ENCODE peak calls at places on chromosomes 3 and 15, in seven cellular contexts. One of them, this sample, is unnamed.

GRCh38 chr3:143287403-143287802 is 167.8 kb downstream of the CHST2 start:
- DNase-seq in mesothelial cell of epicardium: no peak
- DNase-seq in HS-5: no peak
- DNase-seq in heart left ventricle: no peak
- DNase-seq in RWPE1: no peak
- DNase-seq in AML-193: no peak
- DNase-seq in activated T-cell treated with anti-CD3 and anti-CD28 coated beads, Interleukin-2, amount 50 U/mL, for 72 hours: no peak
- DNase-seq in this sample: no peak

GRCh38 chr15:89948796-89949195 is 36.0 kb upstream of the ARPIN start:
- DNase-seq in mesothelial cell of epicardium: no peak
- DNase-seq in HS-5: no peak
- DNase-seq in heart left ventricle: no peak
- DNase-seq in RWPE1: no peak
- DNase-seq in AML-193: no peak
- DNase-seq in activated T-cell treated with anti-CD3 and anti-CD28 coated beads, Interleukin-2, amount 50 U/mL, for 72 hours: no peak
- DNase-seq in this sample: no peak

GRCh38 chr3:129286081-129286480 is 7.4 kb downstream of the HMCES start:
- DNase-seq in mesothelial cell of epicardium: no peak
- DNase-seq in HS-5: no peak
- DNase-seq in heart left ventricle: no peak
- DNase-seq in RWPE1: no peak
- DNase-seq in AML-193: no peak
- DNase-seq in activated T-cell treated with anti-CD3 and anti-CD28 coated beads, Interleukin-2, amount 50 U/mL, for 72 hours: no peak
- DNase-seq in this sample: no peak

GRCh38 chr3:177463863-177464262 is 266.6 kb upstream of the TBL1XR1 start:
- DNase-seq in mesothelial cell of epicardium: no peak
- DNase-seq in HS-5: no peak
- DNase-seq in heart left ventricle: no peak
- DNase-seq in RWPE1: no peak
- DNase-seq in AML-193: no peak
- DNase-seq in activated T-cell treated with anti-CD3 and anti-CD28 coated beads, Interleukin-2, amount 50 U/mL, for 72 hours: no peak
- DNase-seq in this sample: peak; percentile 68

GRCh38 chr3:11300970-11301369 is 28.8 kb downstream of the ATG7 start:
- DNase-seq in mesothelial cell of epicardium: no peak
- DNase-seq in HS-5: no peak
- DNase-seq in heart left ventricle: no peak
- DNase-seq in RWPE1: no peak
- DNase-seq in AML-193: no peak
- DNase-seq in activated T-cell treated with anti-CD3 and anti-CD28 coated beads, Interleukin-2, amount 50 U/mL, for 72 hours: no peak
- DNase-seq in this sample: no peak

GRCh38 chr3:155232605-155233004 is 60.9 kb downstream of the STRIT1 start:
- DNase-seq in mesothelial cell of epicardium: no peak
- DNase-seq in HS-5: peak; percentile 80
- DNase-seq in heart left ventricle: peak; percentile 69
- DNase-seq in RWPE1: peak; percentile 49
- DNase-seq in AML-193: no peak
- DNase-seq in activated T-cell treated with anti-CD3 and anti-CD28 coated beads, Interleukin-2, amount 50 U/mL, for 72 hours: no peak
- DNase-seq in this sample: peak; percentile 40

GRCh38 chr3:51434746-51435323 is 43.8 kb downstream of the RBM15B start:
- DNase-seq in mesothelial cell of epicardium: no peak
- DNase-seq in HS-5: no peak
- DNase-seq in heart left ventricle: no peak
- DNase-seq in RWPE1: peak; percentile 8
- DNase-seq in AML-193: peak; percentile 61
- DNase-seq in activated T-cell treated with anti-CD3 and anti-CD28 coated beads, Interleukin-2, amount 50 U/mL, for 72 hours: peak; percentile 47
- DNase-seq in this sample: peak; percentile 51

GRCh38 chr3:65004316-65004715 is 316.5 kb upstream of the ADAMTS9 start:
- DNase-seq in mesothelial cell of epicardium: no peak
- DNase-seq in HS-5: no peak
- DNase-seq in heart left ventricle: no peak
- DNase-seq in RWPE1: no peak
- DNase-seq in AML-193: no peak
- DNase-seq in activated T-cell treated with anti-CD3 and anti-CD28 coated beads, Interleukin-2, amount 50 U/mL, for 72 hours: no peak
- DNase-seq in this sample: no peak

GRCh38 chr3:10442151-10442795 is 63.1 kb downstream of the ATP2B2 start:
- DNase-seq in mesothelial cell of epicardium: no peak
- DNase-seq in HS-5: no peak
- DNase-seq in heart left ventricle: no peak
- DNase-seq in RWPE1: no peak
- DNase-seq in AML-193: no peak
- DNase-seq in activated T-cell treated with anti-CD3 and anti-CD28 coated beads, Interleukin-2, amount 50 U/mL, for 72 hours: no peak
- DNase-seq in this sample: no peak

GRCh38 chr3:160053048-160053391 is 64.4 kb downstream of the IL12A start:
- DNase-seq in mesothelial cell of epicardium: no peak
- DNase-seq in HS-5: no peak
- DNase-seq in heart left ventricle: no peak
- DNase-seq in RWPE1: no peak
- DNase-seq in AML-193: no peak
- DNase-seq in activated T-cell treated with anti-CD3 and anti-CD28 coated beads, Interleukin-2, amount 50 U/mL, for 72 hours: no peak
- DNase-seq in this sample: no peak

GRCh38 chr3:69082805-69083204 is 1.9 kb upstream of the ARL6IP5 start:
- DNase-seq in mesothelial cell of epicardium: no peak
- DNase-seq in HS-5: no peak
- DNase-seq in heart left ventricle: no peak
- DNase-seq in RWPE1: peak; percentile 8
- DNase-seq in AML-193: peak; percentile 50
- DNase-seq in activated T-cell treated with anti-CD3 and anti-CD28 coated beads, Interleukin-2, amount 50 U/mL, for 72 hours: peak; percentile 78
- DNase-seq in this sample: peak; percentile 72

GRCh38 chr3:158347966-158348365 is 223.0 kb upstream of the MLF1 start:
- DNase-seq in mesothelial cell of epicardium: no peak
- DNase-seq in HS-5: peak; percentile 10
- DNase-seq in heart left ventricle: no peak
- DNase-seq in RWPE1: no peak
- DNase-seq in AML-193: no peak
- DNase-seq in activated T-cell treated with anti-CD3 and anti-CD28 coated beads, Interleukin-2, amount 50 U/mL, for 72 hours: no peak
- DNase-seq in this sample: no peak

GRCh38 chr15:51281368-51281967 is 56.9 kb downstream of the CYP19A1 start:
- DNase-seq in mesothelial cell of epicardium: no peak
- DNase-seq in HS-5: no peak
- DNase-seq in heart left ventricle: peak; percentile 76
- DNase-seq in RWPE1: no peak
- DNase-seq in AML-193: peak; percentile 48
- DNase-seq in activated T-cell treated with anti-CD3 and anti-CD28 coated beads, Interleukin-2, amount 50 U/mL, for 72 hours: peak; percentile 9
- DNase-seq in this sample: peak; percentile 14

GRCh38 chr3:153399636-153400035 is 237.6 kb downstream of the RAP2B start:
- DNase-seq in mesothelial cell of epicardium: no peak
- DNase-seq in HS-5: no peak
- DNase-seq in heart left ventricle: no peak
- DNase-seq in RWPE1: no peak
- DNase-seq in AML-193: no peak
- DNase-seq in activated T-cell treated with anti-CD3 and anti-CD28 coated beads, Interleukin-2, amount 50 U/mL, for 72 hours: no peak
- DNase-seq in this sample: no peak

GRCh38 chr15:70267879-70268278 is 170.2 kb upstream of the TLE3 start:
- DNase-seq in mesothelial cell of epicardium: no peak
- DNase-seq in HS-5: no peak
- DNase-seq in heart left ventricle: no peak
- DNase-seq in RWPE1: peak; percentile 54
- DNase-seq in AML-193: no peak
- DNase-seq in activated T-cell treated with anti-CD3 and anti-CD28 coated beads, Interleukin-2, amount 50 U/mL, for 72 hours: no peak
- DNase-seq in this sample: peak; percentile 58

GRCh38 chr3:8760506-8760905 is 8.9 kb downstream of the OXTR start:
- DNase-seq in mesothelial cell of epicardium: no peak
- DNase-seq in HS-5: no peak
- DNase-seq in heart left ventricle: no peak
- DNase-seq in RWPE1: no peak
- DNase-seq in AML-193: no peak
- DNase-seq in activated T-cell treated with anti-CD3 and anti-CD28 coated beads, Interleukin-2, amount 50 U/mL, for 72 hours: no peak
- DNase-seq in this sample: no peak

GRCh38 chr15:33907326-33907725 is 61.0 kb upstream of the CHRM5 start:
- DNase-seq in mesothelial cell of epicardium: no peak
- DNase-seq in HS-5: no peak
- DNase-seq in heart left ventricle: no peak
- DNase-seq in RWPE1: no peak
- DNase-seq in AML-193: no peak
- DNase-seq in activated T-cell treated with anti-CD3 and anti-CD28 coated beads, Interleukin-2, amount 50 U/mL, for 72 hours: no peak
- DNase-seq in this sample: no peak

GRCh38 chr15:84826369-84826823 is 9.2 kb downstream of the ALPK3 start:
- DNase-seq in mesothelial cell of epicardium: no peak
- DNase-seq in HS-5: no peak
- DNase-seq in heart left ventricle: peak; percentile 47
- DNase-seq in RWPE1: peak; percentile 40
- DNase-seq in AML-193: no peak
- DNase-seq in activated T-cell treated with anti-CD3 and anti-CD28 coated beads, Interleukin-2, amount 50 U/mL, for 72 hours: no peak
- DNase-seq in this sample: peak; percentile 25

GRCh38 chr3:155908086-155908485 is 37.6 kb downstream of the GMPS start:
- DNase-seq in mesothelial cell of epicardium: no peak
- DNase-seq in HS-5: no peak
- DNase-seq in heart left ventricle: no peak
- DNase-seq in RWPE1: no peak
- DNase-seq in AML-193: no peak
- DNase-seq in activated T-cell treated with anti-CD3 and anti-CD28 coated beads, Interleukin-2, amount 50 U/mL, for 72 hours: no peak
- DNase-seq in this sample: no peak

GRCh38 chr15:28953573-28954195 is 67.9 kb downstream of the APBA2 start:
- DNase-seq in mesothelial cell of epicardium: no peak
- DNase-seq in HS-5: no peak
- DNase-seq in heart left ventricle: no peak
- DNase-seq in RWPE1: no peak
- DNase-seq in AML-193: no peak
- DNase-seq in activated T-cell treated with anti-CD3 and anti-CD28 coated beads, Interleukin-2, amount 50 U/mL, for 72 hours: no peak
- DNase-seq in this sample: no peak

This sample was measured in foreskin keratinocyte.